ENCODE peak calls at places on chromosomes 13 and 19, in eight cellular contexts. One of them, this sample, is unnamed.
A peak's percentile ranks its signal among the peaks of the same experiment; 100 is the strongest.

GRCh38 chr19:39765091-39766076 is 13.3 kb upstream of the LEUTX start:
- DNase-seq in brain microvascular endothelial cell: peak; percentile 27
- DNase-seq in NT2/D1: peak; percentile 35
- DNase-seq in thoracic aorta: no peak
- DNase-seq in HepG2: peak; percentile 48
- DNase-seq in heart left ventricle: peak; percentile 28
- DNase-seq in testis: peak; percentile 78
- DNase-seq in CD8-positive, alpha-beta memory T cell: peak; percentile 11
- DNase-seq in this sample: no peak

GRCh38 chr19:34345934-34346333 is 19.1 kb upstream of the GPI start:
- DNase-seq in thoracic aorta: no peak
- DNase-seq in brain microvascular endothelial cell: peak; percentile 61
- DNase-seq in testis: peak; percentile 77
- DNase-seq in NT2/D1: peak; percentile 70
- DNase-seq in HepG2: peak; percentile 63
- DNase-seq in CD8-positive, alpha-beta memory T cell: peak; percentile 33
- DNase-seq in heart left ventricle: peak; percentile 67
- DNase-seq in this sample: no peak

GRCh38 chr19:3387645-3388589 is 21.5 kb downstream of the NFIC start:
- DNase-seq in testis: peak; percentile 86
- DNase-seq in CD8-positive, alpha-beta memory T cell: no peak
- DNase-seq in NT2/D1: no peak
- DNase-seq in brain microvascular endothelial cell: no peak
- DNase-seq in HepG2: no peak
- DNase-seq in heart left ventricle: peak; percentile 92
- DNase-seq in thoracic aorta: no peak
- DNase-seq in this sample: peak; percentile 85

GRCh38 chr19:47542030-47542475 is 27.2 kb upstream of the NAPA start:
- DNase-seq in thoracic aorta: no peak
- DNase-seq in brain microvascular endothelial cell: peak; percentile 56
- DNase-seq in heart left ventricle: peak; percentile 47
- DNase-seq in HepG2: no peak
- DNase-seq in CD8-positive, alpha-beta memory T cell: no peak
- DNase-seq in testis: no peak
- DNase-seq in NT2/D1: no peak
- DNase-seq in this sample: no peak

GRCh38 chr13:30333601-30334000 is 26.2 kb upstream of the KATNAL1 start:
- DNase-seq in HepG2: no peak
- DNase-seq in heart left ventricle: no peak
- DNase-seq in CD8-positive, alpha-beta memory T cell: no peak
- DNase-seq in testis: no peak
- DNase-seq in NT2/D1: no peak
- DNase-seq in thoracic aorta: no peak
- DNase-seq in brain microvascular endothelial cell: no peak
- DNase-seq in this sample: no peak

GRCh38 chr13:100478107-100478809 is 110.3 kb downstream of the GGACT start:
- DNase-seq in NT2/D1: no peak
- DNase-seq in thoracic aorta: no peak
- DNase-seq in testis: no peak
- DNase-seq in heart left ventricle: no peak
- DNase-seq in HepG2: no peak
- DNase-seq in CD8-positive, alpha-beta memory T cell: no peak
- DNase-seq in brain microvascular endothelial cell: no peak
- DNase-seq in this sample: no peak

GRCh38 chr13:33022986-33023385 is 6.8 kb downstream of the KL start:
- DNase-seq in HepG2: no peak
- DNase-seq in thoracic aorta: no peak
- DNase-seq in heart left ventricle: no peak
- DNase-seq in NT2/D1: no peak
- DNase-seq in testis: no peak
- DNase-seq in CD8-positive, alpha-beta memory T cell: no peak
- DNase-seq in brain microvascular endothelial cell: no peak
- DNase-seq in this sample: no peak

GRCh38 chr13:48112896-48113525 is 18.1 kb upstream of the MED4 start:
- DNase-seq in heart left ventricle: no peak
- DNase-seq in HepG2: no peak
- DNase-seq in testis: no peak
- DNase-seq in brain microvascular endothelial cell: peak; percentile 27
- DNase-seq in CD8-positive, alpha-beta memory T cell: no peak
- DNase-seq in thoracic aorta: no peak
- DNase-seq in NT2/D1: no peak
- DNase-seq in this sample: no peak

GRCh38 chr13:94607939-94608338 is 6.3 kb downstream of the GPR180 start:
- DNase-seq in NT2/D1: no peak
- DNase-seq in brain microvascular endothelial cell: no peak
- DNase-seq in thoracic aorta: no peak
- DNase-seq in HepG2: no peak
- DNase-seq in testis: no peak
- DNase-seq in CD8-positive, alpha-beta memory T cell: no peak
- DNase-seq in heart left ventricle: no peak
- DNase-seq in this sample: no peak

GRCh38 chr19:2426661-2427322 is 594 bp downstream of the TIMM13 start:
- DNase-seq in heart left ventricle: peak; percentile 62
- DNase-seq in thoracic aorta: no peak
- DNase-seq in HepG2: peak; percentile 64
- DNase-seq in testis: peak; percentile 60
- DNase-seq in NT2/D1: no peak
- DNase-seq in CD8-positive, alpha-beta memory T cell: no peak
- DNase-seq in brain microvascular endothelial cell: peak; percentile 27
- DNase-seq in this sample: no peak

GRCh38 chr19:709965-710714 is 1.4 kb downstream of the PALM start:
- DNase-seq in testis: peak; percentile 39
- DNase-seq in thoracic aorta: no peak
- DNase-seq in heart left ventricle: peak; percentile 82
- DNase-seq in CD8-positive, alpha-beta memory T cell: no peak
- DNase-seq in NT2/D1: no peak
- DNase-seq in HepG2: no peak
- DNase-seq in brain microvascular endothelial cell: no peak
- DNase-seq in this sample: peak; percentile 48

GRCh38 chr13:44274838-44275237 is 98.8 kb upstream of the SERP2 start:
- DNase-seq in HepG2: no peak
- DNase-seq in testis: no peak
- DNase-seq in NT2/D1: no peak
- DNase-seq in heart left ventricle: no peak
- DNase-seq in CD8-positive, alpha-beta memory T cell: no peak
- DNase-seq in thoracic aorta: no peak
- DNase-seq in brain microvascular endothelial cell: no peak
- DNase-seq in this sample: no peak

GRCh38 chr13:102580552-102581169 is 16.1 kb upstream of the TPP2 start:
- DNase-seq in brain microvascular endothelial cell: peak; percentile 70
- DNase-seq in NT2/D1: peak; percentile 52
- DNase-seq in HepG2: peak; percentile 55
- DNase-seq in testis: peak; percentile 42
- DNase-seq in CD8-positive, alpha-beta memory T cell: peak; percentile 44
- DNase-seq in heart left ventricle: no peak
- DNase-seq in thoracic aorta: no peak
- DNase-seq in this sample: no peak

GRCh38 chr19:38697197-38697596 is 47.1 kb downstream of the CAPN12 start:
- DNase-seq in NT2/D1: no peak
- DNase-seq in thoracic aorta: no peak
- DNase-seq in heart left ventricle: no peak
- DNase-seq in HepG2: no peak
- DNase-seq in brain microvascular endothelial cell: no peak
- DNase-seq in CD8-positive, alpha-beta memory T cell: no peak
- DNase-seq in testis: no peak
- DNase-seq in this sample: no peak

DNA sequence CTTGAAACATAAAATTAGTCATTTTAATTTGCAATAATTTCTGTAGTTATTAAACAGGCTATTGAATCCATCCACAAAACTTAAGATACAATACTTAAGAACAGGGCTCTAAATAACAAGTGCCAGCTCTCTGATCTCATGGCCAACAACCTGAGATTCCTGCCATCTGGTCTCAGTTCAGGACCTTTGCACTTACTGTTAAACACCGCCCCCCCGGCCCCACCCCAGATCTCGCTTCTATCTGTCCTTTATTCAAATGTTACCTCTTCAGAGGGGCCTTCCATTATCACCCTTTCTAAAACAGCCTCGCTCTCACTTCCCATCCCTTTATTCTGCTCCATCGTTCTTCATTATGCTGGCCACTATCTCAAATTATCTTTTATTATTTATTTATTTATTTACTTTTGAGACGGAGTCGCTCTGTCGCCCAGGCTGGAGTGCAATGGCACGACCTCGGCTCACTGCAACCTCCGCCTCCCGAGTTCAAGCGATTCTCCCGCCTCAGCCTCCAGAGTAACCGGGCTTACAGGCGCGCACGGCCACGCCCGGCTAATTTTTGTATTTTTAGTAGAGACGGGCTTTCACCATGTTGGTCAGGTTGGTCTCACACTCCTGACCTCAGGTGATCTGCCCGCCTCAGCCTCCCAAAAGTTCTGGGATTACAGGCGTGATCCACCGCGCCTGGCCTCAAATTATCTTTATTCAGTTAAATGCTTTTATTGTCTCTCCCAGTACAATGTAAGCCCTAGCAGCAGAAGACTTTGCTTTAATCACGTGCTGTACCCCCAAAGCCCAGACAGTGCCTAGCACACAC is 838 bp upstream of the SNRNP70 start:
- DNase-seq in HepG2: no peak
- DNase-seq in NT2/D1: no peak
- DNase-seq in testis: no peak
- DNase-seq in heart left ventricle: no peak
- DNase-seq in brain microvascular endothelial cell: no peak
- DNase-seq in thoracic aorta: no peak
- DNase-seq in CD8-positive, alpha-beta memory T cell: no peak
- DNase-seq in this sample: no peak
- H3K4me3 ChIP-seq in HepG2: peak overlapping the region; percentile 45
- H3K4me3 ChIP-seq in NT2/D1: peak overlapping the region; percentile 24
- H3K4me3 ChIP-seq in testis: peak overlapping the region; percentile 72
- H3K4me3 ChIP-seq in heart left ventricle: peak overlapping the region; percentile 89
- H3K4me3 ChIP-seq in brain microvascular endothelial cell: peak overlapping the region; percentile 96
- H3K4me3 ChIP-seq in thoracic aorta: peak overlapping the region; percentile 88
- H3K4me3 ChIP-seq in CD8-positive, alpha-beta memory T cell: peak overlapping the region; percentile 99
- H3K4me3 ChIP-seq in this sample: peak overlapping the region; percentile 97

DNA sequence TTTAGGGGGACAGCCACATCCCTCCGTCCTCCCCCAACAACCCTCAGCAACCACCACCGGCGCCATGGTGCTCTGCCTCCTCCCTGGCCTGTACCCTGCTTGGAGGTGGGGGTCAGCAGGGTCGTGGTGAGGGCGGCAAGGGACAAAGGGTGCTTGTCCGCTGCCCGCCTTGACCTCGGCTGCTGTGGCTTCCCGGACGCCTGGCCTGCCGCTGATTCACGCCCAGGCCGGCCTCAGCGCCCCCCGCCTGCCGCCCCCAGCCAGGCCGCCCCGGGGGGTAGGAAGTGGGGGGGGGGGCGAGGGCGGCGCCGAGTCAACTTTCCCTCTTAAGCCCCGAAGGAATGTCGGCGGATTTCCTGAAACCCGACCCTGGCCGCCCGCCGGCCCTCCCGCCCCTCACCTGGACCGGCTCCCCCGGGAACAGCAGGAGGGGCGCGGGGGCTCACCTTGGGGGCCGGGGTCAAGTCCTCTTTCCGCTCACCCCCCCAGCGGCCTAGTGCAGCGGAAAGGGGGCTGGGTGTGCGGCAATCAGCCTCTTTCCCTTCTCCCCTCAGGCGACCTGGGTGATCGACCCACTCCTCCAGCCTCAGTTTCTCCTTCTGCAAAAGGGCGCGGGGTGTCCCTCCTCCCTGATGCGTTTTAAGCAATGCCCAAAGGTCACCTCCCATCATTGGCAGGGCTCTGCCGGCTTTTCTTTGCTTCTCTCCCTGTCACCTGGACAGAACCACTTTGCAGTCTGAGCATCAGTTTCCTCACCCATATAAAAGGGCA is 1.9 kb upstream of the TMEM59L start:
- DNase-seq in heart left ventricle: no peak
- DNase-seq in brain microvascular endothelial cell: no peak
- DNase-seq in HepG2: peak; percentile 85
- DNase-seq in NT2/D1: no peak
- DNase-seq in CD8-positive, alpha-beta memory T cell: no peak
- DNase-seq in testis: no peak
- DNase-seq in thoracic aorta: no peak
- DNase-seq in this sample: no peak
- H3K4me3 ChIP-seq in heart left ventricle: no peak overlapping the region
- H3K4me3 ChIP-seq in brain microvascular endothelial cell: no peak overlapping the region
- H3K4me3 ChIP-seq in HepG2: peak overlapping the region; percentile 48
- H3K4me3 ChIP-seq in NT2/D1: peak overlapping the region; percentile 28
- H3K4me3 ChIP-seq in CD8-positive, alpha-beta memory T cell: no peak overlapping the region
- H3K4me3 ChIP-seq in testis: no peak overlapping the region
- H3K4me3 ChIP-seq in thoracic aorta: no peak overlapping the region
- H3K4me3 ChIP-seq in this sample: no peak overlapping the region

DNA sequence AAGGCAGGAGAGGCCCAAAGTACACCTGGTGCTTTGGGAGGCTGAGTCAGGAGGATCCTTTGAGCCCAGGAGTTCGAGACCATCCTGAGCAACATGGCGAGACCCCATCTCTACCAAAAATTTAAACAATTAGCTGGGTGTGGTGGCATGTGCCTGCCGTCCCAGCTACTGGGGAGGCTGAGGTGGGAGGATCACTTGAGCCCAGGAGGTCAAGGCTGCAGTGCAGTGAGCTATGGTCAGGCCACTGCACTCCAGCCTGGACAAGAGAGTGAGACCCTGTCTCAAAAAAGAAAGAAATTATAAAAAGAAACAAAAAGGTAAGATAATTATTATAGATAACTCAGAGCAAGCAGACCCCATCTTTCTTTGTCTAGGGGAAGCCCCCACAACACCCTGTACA is 1.9 kb downstream of the HOMER3 start:
- DNase-seq in thoracic aorta: no peak
- DNase-seq in brain microvascular endothelial cell: no peak
- DNase-seq in CD8-positive, alpha-beta memory T cell: no peak
- DNase-seq in NT2/D1: no peak
- DNase-seq in heart left ventricle: no peak
- DNase-seq in HepG2: no peak
- DNase-seq in testis: no peak
- DNase-seq in this sample: no peak
- H3K4me3 ChIP-seq in thoracic aorta: peak overlapping the region; percentile 94
- H3K4me3 ChIP-seq in brain microvascular endothelial cell: no peak overlapping the region
- H3K4me3 ChIP-seq in CD8-positive, alpha-beta memory T cell: no peak overlapping the region
- H3K4me3 ChIP-seq in NT2/D1: no peak overlapping the region
- H3K4me3 ChIP-seq in heart left ventricle: no peak overlapping the region
- H3K4me3 ChIP-seq in HepG2: no peak overlapping the region
- H3K4me3 ChIP-seq in testis: no peak overlapping the region
- H3K4me3 ChIP-seq in this sample: no peak overlapping the region

GRCh38 chr13:40958655-40959054 is 60.5 kb downstream of the ELF1 start:
- DNase-seq in HepG2: no peak
- DNase-seq in NT2/D1: no peak
- DNase-seq in CD8-positive, alpha-beta memory T cell: no peak
- DNase-seq in heart left ventricle: no peak
- DNase-seq in brain microvascular endothelial cell: no peak
- DNase-seq in testis: no peak
- DNase-seq in thoracic aorta: no peak
- DNase-seq in this sample: no peak

GRCh38 chr13:40961826-40962225 is 57.3 kb downstream of the ELF1 start:
- DNase-seq in testis: no peak
- DNase-seq in HepG2: no peak
- DNase-seq in NT2/D1: no peak
- DNase-seq in heart left ventricle: no peak
- DNase-seq in brain microvascular endothelial cell: no peak
- DNase-seq in CD8-positive, alpha-beta memory T cell: no peak
- DNase-seq in thoracic aorta: no peak
- DNase-seq in this sample: no peak

GRCh38 chr13:40963927-40964326 is 55.2 kb downstream of the ELF1 start:
- DNase-seq in CD8-positive, alpha-beta memory T cell: no peak
- DNase-seq in testis: no peak
- DNase-seq in heart left ventricle: no peak
- DNase-seq in NT2/D1: no peak
- DNase-seq in thoracic aorta: no peak
- DNase-seq in brain microvascular endothelial cell: no peak
- DNase-seq in HepG2: no peak
- DNase-seq in this sample: no peak

GRCh38 chr13:40961224-40961623 is 57.9 kb downstream of the ELF1 start:
- DNase-seq in NT2/D1: no peak
- DNase-seq in thoracic aorta: no peak
- DNase-seq in HepG2: no peak
- DNase-seq in brain microvascular endothelial cell: no peak
- DNase-seq in heart left ventricle: no peak
- DNase-seq in testis: no peak
- DNase-seq in CD8-positive, alpha-beta memory T cell: no peak
- DNase-seq in this sample: no peak

GRCh38 chr13:40960721-40961120 is 58.4 kb downstream of the ELF1 start:
- DNase-seq in CD8-positive, alpha-beta memory T cell: no peak
- DNase-seq in HepG2: no peak
- DNase-seq in thoracic aorta: no peak
- DNase-seq in heart left ventricle: no peak
- DNase-seq in NT2/D1: no peak
- DNase-seq in brain microvascular endothelial cell: no peak
- DNase-seq in testis: no peak
- DNase-seq in this sample: no peak
- H3K4me3 ChIP-seq in CD8-positive, alpha-beta memory T cell: no peak overlapping the region
- H3K4me3 ChIP-seq in HepG2: no peak overlapping the region
- H3K4me3 ChIP-seq in thoracic aorta: no peak overlapping the region
- H3K4me3 ChIP-seq in heart left ventricle: no peak overlapping the region
- H3K4me3 ChIP-seq in NT2/D1: no peak overlapping the region
- H3K4me3 ChIP-seq in brain microvascular endothelial cell: no peak overlapping the region
- H3K4me3 ChIP-seq in testis: no peak overlapping the region
- H3K4me3 ChIP-seq in this sample: no peak overlapping the region